ENCODE peak calls at places on chromosomes 4 and X, in six cellular contexts. G is activated CD4-positive, alpha-beta T cell treated with anti-CD3 and anti-CD28 coated beads for 4 hours; X is frontal cortex; F is HT-29; S is heart right ventricle; O is neuronal stem cell. A is an unnamed sample.

GRCh38 chrX:136619889-136620505 is 28.0 kb upstream of the CD40LG start:
- DNase-seq in G (peak; percentile 45), X (no peak), F (no peak), S (no peak), O (no peak), A (no peak)

GRCh38 chr4:51859476-51860032 is 16.6 kb downstream of the DCUN1D4 start:
- DNase-seq in G (no peak), X (no peak), F (peak; percentile 31), S (no peak), O (no peak), A (no peak)

GRCh38 chr4:172173206-172173605 is 360.0 kb downstream of the GALNTL6 start:
- DNase-seq in G (no peak), X (no peak), F (no peak), S (no peak), O (no peak), A (no peak)

GRCh38 chr4:74095886-74096264 is 3.1 kb downstream of the CXCL2 start:
- DNase-seq in G (no peak), X (no peak), F (no peak), S (no peak), O (no peak), A (no peak)

GRCh38 chrX:40012800-40013682 is 84.7 kb downstream of the BCOR start:
- DNase-seq in G (peak; percentile 18), X (peak; percentile 51), F (peak; percentile 72), S (peak; percentile 75), O (no peak), A (peak; percentile 65)

GRCh38 chr4:98745372-98745771 is 87.0 kb upstream of the TSPAN5 start:
- DNase-seq in G (no peak), X (no peak), F (peak; percentile 24), S (no peak), O (no peak), A (no peak)

GRCh38 chrX:9738146-9738545 is 27.5 kb downstream of the GPR143 start:
- DNase-seq in G (no peak), X (no peak), F (no peak), S (no peak), O (no peak), A (no peak)

GRCh38 chr4:55545133-55545532 is 1.6 kb downstream of the CLOCK start:
- DNase-seq in G (no peak), X (no peak), F (peak; percentile 61), S (no peak), O (no peak), A (no peak)

GRCh38 chrX:49103637-49104036 is 19.9 kb downstream of the GPKOW start:
- DNase-seq in G (no peak), X (no peak), F (no peak), S (no peak), O (no peak), A (no peak)

GRCh38 chrX:65902011-65902410 is 137.9 kb downstream of the VSIG4 start:
- DNase-seq in G (no peak), X (no peak), F (no peak), S (no peak), O (no peak), A (no peak)

GRCh38 chr4:65831828-65832227 is 161.5 kb upstream of the EPHA5 start:
- DNase-seq in G (no peak), X (no peak), F (no peak), S (no peak), O (no peak), A (no peak)

GRCh38 chrX:7779644-7780043 is 63.3 kb upstream of the VCX start:
- DNase-seq in G (no peak), X (no peak), F (no peak), S (no peak), O (no peak), A (no peak)

GRCh38 chr4:111689731-111690130 is 455.5 kb upstream of the FAM241A start:
- DNase-seq in G (no peak), X (no peak), F (no peak), S (no peak), O (no peak), A (no peak)

GRCh38 chr4:37662861-37663390 is 23.2 kb downstream of the RELL1 start:
- DNase-seq in G (no peak), X (no peak), F (no peak), S (peak; percentile 68), O (no peak), A (no peak)

GRCh38 chr4:124710911-124711310 is 1.6 kb downstream of the ANKRD50 start:
- DNase-seq in G (no peak), X (no peak), F (peak; percentile 23), S (no peak), O (no peak), A (no peak)

GRCh38 chr4:175789632-175790031 is 22.4 kb downstream of the GPM6A start:
- DNase-seq in G (no peak), X (no peak), F (no peak), S (no peak), O (no peak), A (no peak)

GRCh38 chr4:94325835-94326234 is 16.8 kb downstream of the HPGDS start:
- DNase-seq in G (no peak), X (no peak), F (no peak), S (no peak), O (no peak), A (no peak)

GRCh38 chrX:31251336-31251735 is 179.5 kb upstream of the FTHL17 start:
- DNase-seq in G (no peak), X (no peak), F (no peak), S (no peak), O (no peak), A (no peak)

GRCh38 chr4:6527683-6528595 is 47.0 kb upstream of the MAN2B2 start:
- DNase-seq in G (no peak), X (no peak), F (no peak), S (no peak), O (no peak), A (no peak)

A was measured in pancreas.